ENCODE peak calls at places on chromosome 16, in five cellular contexts. N, H, F, X and J are unnamed samples.
A peak's percentile ranks its signal among the peaks of the same experiment; 100 is the strongest.

GRCh38 chr16:15949210-15950166 is at the start of gene ABCC1:
- DNase-seq in N (peak; percentile 42), H (peak; percentile 56), F (no peak), X (peak; percentile 72), J (no peak)

GRCh38 chr16:10552998-10553491 is 27.4 kb downstream of the EMP2 start:
- DNase-seq in N (peak; percentile 10), H (peak; percentile 60), F (no peak), X (peak; percentile 54), J (peak; percentile 67)

GRCh38 chr16:69123894-69124293 is 8.5 kb downstream of the CHTF8 start:
- DNase-seq in N (peak; percentile 53), H (no peak), F (no peak), X (peak; percentile 78), J (peak; percentile 41)

GRCh38 chr16:68492501-68493411 is 44.4 kb upstream of the SMPD3 start:
- DNase-seq in N (no peak), H (no peak), F (no peak), X (no peak), J (no peak)

GRCh38 chr16:50153648-50154368 is 702 bp downstream of the TENT4B start:
- DNase-seq in N (no peak), H (peak; percentile 49), F (no peak), X (no peak), J (peak; percentile 31)

GRCh38 chr16:82192665-82193064 is 22.6 kb upstream of the MPHOSPH6 start:
- DNase-seq in N (no peak), H (no peak), F (no peak), X (no peak), J (no peak)

GRCh38 chr16:53071748-53072301 is 17.0 kb downstream of the CHD9 start:
- DNase-seq in N (no peak), H (peak; percentile 85), F (no peak), X (no peak), J (peak; percentile 54)

GRCh38 chr16:11079657-11080187 is 135.4 kb downstream of the CLEC16A start:
- DNase-seq in N (no peak), H (no peak), F (no peak), X (no peak), J (peak; percentile 29)

GRCh38 chr16:12611006-12611477 is 192.6 kb downstream of the CPPED1 start:
- DNase-seq in N (no peak), H (no peak), F (no peak), X (no peak), J (no peak)

GRCh38 chr16:60274431-60275017 is 1540.4 kb upstream of the GOT2 start:
- DNase-seq in N (no peak), H (no peak), F (no peak), X (no peak), J (no peak)

GRCh38 chr16:79466111-79466510 is 134.4 kb downstream of the MAF start:
- DNase-seq in N (no peak), H (no peak), F (no peak), X (no peak), J (no peak)

GRCh38 chr16:11264155-11264832 is 4.8 kb downstream of the TNP2 start:
- DNase-seq in N (no peak), H (no peak), F (no peak), X (no peak), J (no peak)

GRCh38 chr16:15765880-15766279 is 90.9 kb downstream of the MYH11 start:
- DNase-seq in N (no peak), H (no peak), F (no peak), X (no peak), J (no peak)

GRCh38 chr16:88527186-88527936 is 42.8 kb upstream of the ZC3H18 start:
- DNase-seq in N (peak; percentile 45), H (peak; percentile 67), F (no peak), X (peak; percentile 48), J (no peak)

GRCh38 chr16:80580109-80580832 is 39.5 kb downstream of the DYNLRB2 start:
- DNase-seq in N (peak; percentile 31), H (no peak), F (no peak), X (peak; percentile 74), J (no peak)

GRCh38 chr16:19857593-19857992 is 27.1 kb downstream of the GPRC5B start:
- DNase-seq in N (no peak), H (no peak), F (no peak), X (no peak), J (no peak)

GRCh38 chr16:83005653-83006160 is 378.9 kb downstream of the CDH13 start:
- DNase-seq in N (no peak), H (no peak), F (no peak), X (no peak), J (no peak)

GRCh38 chr16:89100601-89101302 is 7.1 kb downstream of the ACSF3 start:
- DNase-seq in N (no peak), H (no peak), F (no peak), X (peak; percentile 15), J (no peak)

GRCh38 chr16:66976746-66977145 is 11.6 kb upstream of the CES4A start:
- DNase-seq in N (no peak), H (no peak), F (no peak), X (no peak), J (no peak)

GRCh38 chr16:54125751-54126655 is 160.6 kb downstream of the IRX3 start:
- DNase-seq in N (no peak), H (no peak), F (no peak), X (no peak), J (no peak)

GRCh38 chr16:51402785-51403184 is 251.7 kb upstream of the SALL1 start:
- DNase-seq in N (no peak), H (no peak), F (no peak), X (no peak), J (no peak)

GRCh38 chr16:17451835-17452234 is 18.9 kb downstream of the XYLT1 start:
- DNase-seq in N (no peak), H (no peak), F (no peak), X (no peak), J (no peak)

GRCh38 chr16:55035956-55036355 is 105.3 kb downstream of the IRX5 start:
- DNase-seq in N (no peak), H (no peak), F (no peak), X (no peak), J (peak; percentile 10)

GRCh38 chr16:50613281-50613991 is 65.2 kb downstream of the NKD1 start:
- DNase-seq in N (no peak), H (no peak), F (no peak), X (no peak), J (no peak)

GRCh38 chr16:1102921-1103648 is 7.0 kb upstream of the C1QTNF8 start:
- DNase-seq in N (peak; percentile 58), H (peak; percentile 73), F (no peak), X (peak; percentile 49), J (no peak)

GRCh38 chr16:77009453-77009852 is 181.5 kb upstream of the MON1B start:
- DNase-seq in N (no peak), H (no peak), F (no peak), X (no peak), J (no peak)

DNA sequence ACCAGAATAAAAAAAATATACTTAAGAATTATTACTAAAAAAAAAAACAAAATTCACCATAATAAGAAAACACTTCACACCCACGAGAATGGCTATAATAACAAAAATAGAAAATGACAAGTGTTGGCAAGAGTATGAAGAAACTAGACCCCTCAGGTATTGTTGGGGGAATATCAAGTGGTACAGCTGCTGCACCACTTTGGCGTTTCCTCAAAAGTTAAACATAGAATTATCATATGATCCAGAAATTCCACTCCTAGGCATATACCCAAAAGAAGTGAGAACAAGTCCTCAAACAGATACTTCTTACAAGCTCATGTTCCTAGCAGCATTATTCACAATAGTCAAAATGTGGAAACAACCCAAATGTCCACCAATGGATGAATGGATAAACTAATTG is 26.3 kb downstream of the AMFR start:
- DNase-seq in N (no peak), H (no peak), F (no peak), X (no peak), J (no peak)
- H3K27me3 ChIP-seq in N (no peaks in the 10 kb centered on the region), H (no peaks in the 10 kb centered on the region), F (no peaks in the 10 kb centered on the region), X (no peaks in the 10 kb centered on the region), J (no peaks in the 10 kb centered on the region)

DNA sequence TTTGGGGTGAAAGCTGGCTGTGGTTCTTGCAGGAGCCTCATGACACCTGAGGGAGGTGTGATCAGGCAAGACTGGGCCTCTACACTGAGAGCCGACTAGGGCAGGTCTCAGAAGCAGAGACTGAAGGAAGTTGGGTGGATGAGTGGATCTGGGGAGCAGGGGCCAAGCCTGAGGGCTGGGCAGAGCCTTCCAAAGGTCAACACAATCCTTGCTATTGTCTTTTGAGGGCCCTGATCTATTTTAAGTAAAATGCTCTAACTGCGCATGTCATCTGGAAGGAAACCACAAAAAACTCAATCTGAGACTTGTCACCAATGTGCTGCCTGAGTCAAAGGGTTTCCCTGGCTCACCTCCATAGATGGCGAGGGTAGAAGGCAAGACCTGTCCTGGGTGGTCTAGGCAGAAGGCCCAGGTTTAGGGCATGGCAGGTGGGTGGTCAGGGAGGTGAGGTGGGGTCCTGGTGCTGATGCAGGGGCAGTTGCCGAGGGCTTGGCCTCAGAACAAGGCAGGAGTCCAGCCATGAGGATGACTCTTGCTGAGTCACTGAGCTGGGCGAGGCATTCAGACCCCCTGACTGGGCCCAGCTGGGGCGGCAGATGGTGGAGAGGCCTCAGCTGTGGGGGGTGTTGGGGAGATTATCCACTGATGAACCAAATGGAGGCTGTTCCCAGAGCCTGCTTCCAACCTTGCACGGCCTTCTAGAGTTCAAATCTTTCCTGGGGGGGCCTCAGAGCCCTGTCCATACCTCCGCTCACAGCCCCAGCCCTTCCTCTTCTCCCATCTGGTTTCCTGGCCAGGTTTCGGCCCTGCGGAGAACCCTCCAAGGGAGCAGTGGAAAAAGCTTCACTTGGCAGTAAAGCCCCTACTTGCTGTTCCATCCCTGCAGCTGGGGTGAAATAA is 5.1 kb downstream of the MVP start:
- DNase-seq in N (no peak), H (peak; percentile 56), F (no peak), X (no peak), J (no peak)
- H3K4me1 ChIP-seq in N (peaks cover 94% of the 10 kb centered on the region), H (peaks cover 72% of the 10 kb centered on the region), F (peaks cover 60% of the 10 kb centered on the region), X (peaks cover 91% of the 10 kb centered on the region), J (peaks cover 69% of the 10 kb centered on the region)

GRCh38 chr16:74025-74424 is 1.6 kb upstream of the RHBDF1 start:
- DNase-seq in N (no peak), H (peak; percentile 75), F (no peak), X (no peak), J (no peak)

GRCh38 chr16:69181-69580 is 3.2 kb downstream of the RHBDF1 start:
- DNase-seq in N (no peak), H (no peak), F (no peak), X (peak; percentile 6), J (no peak)

GRCh38 chr16:71540-72341 is 690 bp downstream of the RHBDF1 start:
- DNase-seq in N (no peak), H (peak; percentile 62), F (no peak), X (no peak), J (peak; percentile 93)

GRCh38 chr16:72561-73537 is at the start of gene RHBDF1:
- DNase-seq in N (no peak), H (peak; percentile 75), F (no peak), X (no peak), J (no peak)

GRCh38 chr16:71210-71539 is 1.3 kb downstream of the RHBDF1 start:
- DNase-seq in N (no peak), H (no peak), F (no peak), X (no peak), J (no peak)
- H3K4me3 ChIP-seq in N (no peak overlapping the region), H (peak overlapping the region; percentile 70), F (peak overlapping the region; percentile 79), X (no peak overlapping the region), J (peak overlapping the region; percentile 85)

DNA sequence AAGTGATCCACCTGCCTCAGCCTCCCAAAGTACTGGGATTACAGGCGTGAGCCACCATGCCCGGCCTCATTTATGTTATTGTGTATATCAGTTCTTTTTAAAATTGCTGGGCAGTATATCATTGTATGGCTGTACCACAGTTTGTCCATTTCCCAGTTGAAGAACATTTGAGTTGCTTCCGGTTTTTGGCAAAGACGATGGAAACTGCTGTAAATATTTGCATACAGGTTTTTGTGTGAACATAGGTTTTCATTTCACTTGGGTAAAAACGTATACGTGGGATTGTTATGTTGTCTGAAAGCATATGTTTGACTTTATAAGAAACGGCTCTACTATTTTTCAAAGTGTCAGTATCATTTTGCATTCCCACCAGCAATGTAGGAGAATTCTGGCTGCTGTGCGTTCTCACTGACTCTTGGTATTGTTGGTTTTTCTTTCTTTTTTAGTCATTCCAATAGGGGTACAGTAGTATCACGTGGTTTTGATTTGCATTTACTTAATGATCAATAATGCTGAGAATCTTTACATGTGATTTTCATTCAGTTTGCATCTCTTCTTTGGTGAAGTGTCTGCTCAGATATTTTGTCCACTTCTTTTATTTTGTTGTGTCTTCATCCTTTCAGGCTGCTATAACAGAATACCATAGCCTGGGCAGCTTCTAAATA is 63.2 kb upstream of the GOT2 start:
- DNase-seq in N (no peak), H (no peak), F (no peak), X (no peak), J (no peak)
- H3K27me3 ChIP-seq in N (no peaks in the 10 kb centered on the region), H (no peaks in the 10 kb centered on the region), F (no peaks in the 10 kb centered on the region), X (no peaks in the 10 kb centered on the region), J (no peaks in the 10 kb centered on the region)